ENCODE peak calls at places on chromosomes 6 and 20, in eight cellular contexts. One of them, this sample, is unnamed.
A peak's percentile ranks its signal among the peaks of the same experiment; 100 is the strongest.

GRCh38 chr6:103826209-103826608 is 1033.5 kb downstream of the HACE1 start:
- DNase-seq in CD8-positive, alpha-beta T cell: no peak
- DNase-seq in K562: no peak
- DNase-seq in GM12865: no peak
- DNase-seq in stomach: no peak
- DNase-seq in HepG2: no peak
- DNase-seq in activated B cell treated with CpG ODN at 0.5 μM for 24 hours: no peak
- DNase-seq in type B pancreatic cell: no peak
- DNase-seq in this sample: no peak

GRCh38 chr20:884983-885952 is 30.9 kb downstream of the ANGPT4 start:
- DNase-seq in CD8-positive, alpha-beta T cell: no peak
- DNase-seq in K562: no peak
- DNase-seq in GM12865: peak; percentile 5
- DNase-seq in stomach: no peak
- DNase-seq in HepG2: no peak
- DNase-seq in activated B cell treated with CpG ODN at 0.5 μM for 24 hours: no peak
- DNase-seq in type B pancreatic cell: no peak
- DNase-seq in this sample: peak; percentile 61

GRCh38 chr6:143677891-143678737 is at the start of gene PHACTR2:
- DNase-seq in CD8-positive, alpha-beta T cell: peak; percentile 40
- DNase-seq in K562: peak; percentile 92
- DNase-seq in GM12865: no peak
- DNase-seq in stomach: peak; percentile 72
- DNase-seq in HepG2: peak; percentile 76
- DNase-seq in activated B cell treated with CpG ODN at 0.5 μM for 24 hours: peak; percentile 28
- DNase-seq in type B pancreatic cell: peak; percentile 76
- DNase-seq in this sample: peak; percentile 45

GRCh38 chr20:35743693-35744491 is 1.8 kb upstream of the RBM39 start:
- DNase-seq in CD8-positive, alpha-beta T cell: no peak
- DNase-seq in K562: peak; percentile 34
- DNase-seq in GM12865: peak; percentile 62
- DNase-seq in stomach: no peak
- DNase-seq in HepG2: peak; percentile 79
- DNase-seq in activated B cell treated with CpG ODN at 0.5 μM for 24 hours: no peak
- DNase-seq in type B pancreatic cell: no peak
- DNase-seq in this sample: no peak

GRCh38 chr6:32825966-32826365 is 9.2 kb upstream of the HLA-DOB start:
- DNase-seq in CD8-positive, alpha-beta T cell: no peak
- DNase-seq in K562: no peak
- DNase-seq in GM12865: no peak
- DNase-seq in stomach: no peak
- DNase-seq in HepG2: peak; percentile 55
- DNase-seq in activated B cell treated with CpG ODN at 0.5 μM for 24 hours: no peak
- DNase-seq in type B pancreatic cell: no peak
- DNase-seq in this sample: no peak

GRCh38 chr6:168138436-168138835 is 59.4 kb upstream of the FRMD1 start:
- DNase-seq in CD8-positive, alpha-beta T cell: no peak
- DNase-seq in K562: no peak
- DNase-seq in GM12865: no peak
- DNase-seq in stomach: no peak
- DNase-seq in HepG2: no peak
- DNase-seq in activated B cell treated with CpG ODN at 0.5 μM for 24 hours: no peak
- DNase-seq in type B pancreatic cell: no peak
- DNase-seq in this sample: no peak

GRCh38 chr6:81655696-81656095 is 96.8 kb downstream of the TENT5A start:
- DNase-seq in CD8-positive, alpha-beta T cell: no peak
- DNase-seq in K562: no peak
- DNase-seq in GM12865: no peak
- DNase-seq in stomach: no peak
- DNase-seq in HepG2: no peak
- DNase-seq in activated B cell treated with CpG ODN at 0.5 μM for 24 hours: no peak
- DNase-seq in type B pancreatic cell: no peak
- DNase-seq in this sample: no peak

GRCh38 chr6:21846541-21847451 is 253.2 kb downstream of the SOX4 start:
- DNase-seq in CD8-positive, alpha-beta T cell: no peak
- DNase-seq in K562: no peak
- DNase-seq in GM12865: peak; percentile 56
- DNase-seq in stomach: no peak
- DNase-seq in HepG2: peak; percentile 25
- DNase-seq in activated B cell treated with CpG ODN at 0.5 μM for 24 hours: no peak
- DNase-seq in type B pancreatic cell: no peak
- DNase-seq in this sample: no peak

GRCh38 chr20:49593441-49594142 is 25.7 kb upstream of the PTGIS start:
- DNase-seq in CD8-positive, alpha-beta T cell: no peak
- DNase-seq in K562: no peak
- DNase-seq in GM12865: no peak
- DNase-seq in stomach: no peak
- DNase-seq in HepG2: no peak
- DNase-seq in activated B cell treated with CpG ODN at 0.5 μM for 24 hours: no peak
- DNase-seq in type B pancreatic cell: no peak
- DNase-seq in this sample: no peak

GRCh38 chr6:2986722-2987196 is 12.9 kb upstream of the NQO2 start:
- DNase-seq in CD8-positive, alpha-beta T cell: no peak
- DNase-seq in K562: no peak
- DNase-seq in GM12865: no peak
- DNase-seq in stomach: no peak
- DNase-seq in HepG2: no peak
- DNase-seq in activated B cell treated with CpG ODN at 0.5 μM for 24 hours: no peak
- DNase-seq in type B pancreatic cell: no peak
- DNase-seq in this sample: no peak

GRCh38 chr6:100461920-100462295 is 2.8 kb downstream of the SIM1 start:
- DNase-seq in CD8-positive, alpha-beta T cell: no peak
- DNase-seq in K562: no peak
- DNase-seq in GM12865: peak; percentile 43
- DNase-seq in stomach: no peak
- DNase-seq in HepG2: no peak
- DNase-seq in activated B cell treated with CpG ODN at 0.5 μM for 24 hours: no peak
- DNase-seq in type B pancreatic cell: no peak
- DNase-seq in this sample: no peak

GRCh38 chr20:32614303-32614702 is 29.2 kb upstream of the NOL4L start:
- DNase-seq in CD8-positive, alpha-beta T cell: no peak
- DNase-seq in K562: no peak
- DNase-seq in GM12865: no peak
- DNase-seq in stomach: no peak
- DNase-seq in HepG2: no peak
- DNase-seq in activated B cell treated with CpG ODN at 0.5 μM for 24 hours: no peak
- DNase-seq in type B pancreatic cell: no peak
- DNase-seq in this sample: no peak

GRCh38 chr6:155315516-155315871 is 1.2 kb upstream of the TFB1M start:
- DNase-seq in CD8-positive, alpha-beta T cell: no peak
- DNase-seq in K562: no peak
- DNase-seq in GM12865: no peak
- DNase-seq in stomach: no peak
- DNase-seq in HepG2: peak; percentile 71
- DNase-seq in activated B cell treated with CpG ODN at 0.5 μM for 24 hours: no peak
- DNase-seq in type B pancreatic cell: no peak
- DNase-seq in this sample: no peak

GRCh38 chr20:37529214-37529967 is 1.7 kb upstream of the BLCAP start:
- DNase-seq in CD8-positive, alpha-beta T cell: no peak
- DNase-seq in K562: no peak
- DNase-seq in GM12865: no peak
- DNase-seq in stomach: no peak
- DNase-seq in HepG2: peak; percentile 44
- DNase-seq in activated B cell treated with CpG ODN at 0.5 μM for 24 hours: no peak
- DNase-seq in type B pancreatic cell: peak; percentile 24
- DNase-seq in this sample: no peak

GRCh38 chr20:6708010-6708409 is 59.5 kb upstream of the BMP2 start:
- DNase-seq in CD8-positive, alpha-beta T cell: no peak
- DNase-seq in K562: no peak
- DNase-seq in GM12865: no peak
- DNase-seq in stomach: peak; percentile 85
- DNase-seq in HepG2: no peak
- DNase-seq in activated B cell treated with CpG ODN at 0.5 μM for 24 hours: no peak
- DNase-seq in type B pancreatic cell: no peak
- DNase-seq in this sample: no peak

GRCh38 chr20:37816003-37816402 is 86.9 kb upstream of the VSTM2L start:
- DNase-seq in CD8-positive, alpha-beta T cell: no peak
- DNase-seq in K562: no peak
- DNase-seq in GM12865: no peak
- DNase-seq in stomach: no peak
- DNase-seq in HepG2: no peak
- DNase-seq in activated B cell treated with CpG ODN at 0.5 μM for 24 hours: no peak
- DNase-seq in type B pancreatic cell: no peak
- DNase-seq in this sample: no peak

GRCh38 chr6:108497883-108498282 is 62.8 kb upstream of the FOXO3 start:
- DNase-seq in CD8-positive, alpha-beta T cell: no peak
- DNase-seq in K562: peak; percentile 16
- DNase-seq in GM12865: peak; percentile 55
- DNase-seq in stomach: no peak
- DNase-seq in HepG2: peak; percentile 45
- DNase-seq in activated B cell treated with CpG ODN at 0.5 μM for 24 hours: no peak
- DNase-seq in type B pancreatic cell: no peak
- DNase-seq in this sample: no peak

GRCh38 chr6:134363323-134364039 is 45.6 kb upstream of the SGK1 start:
- DNase-seq in CD8-positive, alpha-beta T cell: no peak
- DNase-seq in K562: no peak
- DNase-seq in GM12865: no peak
- DNase-seq in stomach: no peak
- DNase-seq in HepG2: no peak
- DNase-seq in activated B cell treated with CpG ODN at 0.5 μM for 24 hours: no peak
- DNase-seq in type B pancreatic cell: no peak
- DNase-seq in this sample: no peak

GRCh38 chr6:96116674-96117073 is 100.9 kb downstream of the FUT9 start:
- DNase-seq in CD8-positive, alpha-beta T cell: no peak
- DNase-seq in K562: peak; percentile 3
- DNase-seq in GM12865: peak; percentile 17
- DNase-seq in stomach: no peak
- DNase-seq in HepG2: no peak
- DNase-seq in activated B cell treated with CpG ODN at 0.5 μM for 24 hours: no peak
- DNase-seq in type B pancreatic cell: no peak
- DNase-seq in this sample: no peak

GRCh38 chr6:169417101-169417500 is 163.5 kb upstream of the THBS2 start:
- DNase-seq in CD8-positive, alpha-beta T cell: no peak
- DNase-seq in K562: no peak
- DNase-seq in GM12865: no peak
- DNase-seq in stomach: no peak
- DNase-seq in HepG2: no peak
- DNase-seq in activated B cell treated with CpG ODN at 0.5 μM for 24 hours: no peak
- DNase-seq in type B pancreatic cell: no peak
- DNase-seq in this sample: no peak

GRCh38 chr6:169424821-169425240 is 171.2 kb upstream of the THBS2 start:
- DNase-seq in CD8-positive, alpha-beta T cell: no peak
- DNase-seq in K562: no peak
- DNase-seq in GM12865: no peak
- DNase-seq in stomach: no peak
- DNase-seq in HepG2: no peak
- DNase-seq in activated B cell treated with CpG ODN at 0.5 μM for 24 hours: no peak
- DNase-seq in type B pancreatic cell: no peak
- DNase-seq in this sample: no peak

GRCh38 chr6:169424149-169424804 is 170.6 kb upstream of the THBS2 start:
- DNase-seq in CD8-positive, alpha-beta T cell: no peak
- DNase-seq in K562: no peak
- DNase-seq in GM12865: no peak
- DNase-seq in stomach: no peak
- DNase-seq in HepG2: no peak
- DNase-seq in activated B cell treated with CpG ODN at 0.5 μM for 24 hours: no peak
- DNase-seq in type B pancreatic cell: no peak
- DNase-seq in this sample: no peak

GRCh38 chr6:169421890-169422289 is 168.2 kb upstream of the THBS2 start:
- DNase-seq in CD8-positive, alpha-beta T cell: no peak
- DNase-seq in K562: no peak
- DNase-seq in GM12865: no peak
- DNase-seq in stomach: no peak
- DNase-seq in HepG2: no peak
- DNase-seq in activated B cell treated with CpG ODN at 0.5 μM for 24 hours: no peak
- DNase-seq in type B pancreatic cell: no peak
- DNase-seq in this sample: no peak

GRCh38 chr6:169420912-169421543 is 167.4 kb upstream of the THBS2 start:
- DNase-seq in CD8-positive, alpha-beta T cell: no peak
- DNase-seq in K562: peak; percentile 64
- DNase-seq in GM12865: peak; percentile 19
- DNase-seq in stomach: peak; percentile 59
- DNase-seq in HepG2: peak; percentile 22
- DNase-seq in activated B cell treated with CpG ODN at 0.5 μM for 24 hours: no peak
- DNase-seq in type B pancreatic cell: no peak
- DNase-seq in this sample: no peak
- TF ChIP-seq CTCF in CD8-positive, alpha-beta T cell: peak; percentile 32
- TF ChIP-seq CTCF in K562: peak; percentile 70
- TF ChIP-seq CTCF in GM12865: peak; percentile 25
- TF ChIP-seq CTCF in stomach: peak; percentile 15
- TF ChIP-seq CTCF in HepG2: peak; percentile 62
- TF ChIP-seq CTCF in activated B cell treated with CpG ODN at 0.5 μM for 24 hours: no peak
- TF ChIP-seq CTCF in type B pancreatic cell: peak; percentile 79
- TF ChIP-seq CTCF in this sample: peak; percentile 69

GRCh38 chr6:125124250-125124777 is 29.3 kb upstream of the TPD52L1 start:
- DNase-seq in CD8-positive, alpha-beta T cell: no peak
- DNase-seq in K562: no peak
- DNase-seq in GM12865: no peak
- DNase-seq in stomach: no peak
- DNase-seq in HepG2: peak; percentile 17
- DNase-seq in activated B cell treated with CpG ODN at 0.5 μM for 24 hours: no peak
- DNase-seq in type B pancreatic cell: no peak
- DNase-seq in this sample: no peak

GRCh38 chr6:125120054-125120590 is 33.5 kb upstream of the TPD52L1 start:
- DNase-seq in CD8-positive, alpha-beta T cell: no peak
- DNase-seq in K562: no peak
- DNase-seq in GM12865: no peak
- DNase-seq in stomach: no peak
- DNase-seq in HepG2: no peak
- DNase-seq in activated B cell treated with CpG ODN at 0.5 μM for 24 hours: no peak
- DNase-seq in type B pancreatic cell: no peak
- DNase-seq in this sample: no peak

GRCh38 chr6:125123051-125123450 is 30.5 kb upstream of the TPD52L1 start:
- DNase-seq in CD8-positive, alpha-beta T cell: no peak
- DNase-seq in K562: no peak
- DNase-seq in GM12865: no peak
- DNase-seq in stomach: no peak
- DNase-seq in HepG2: no peak
- DNase-seq in activated B cell treated with CpG ODN at 0.5 μM for 24 hours: no peak
- DNase-seq in type B pancreatic cell: no peak
- DNase-seq in this sample: no peak

GRCh38 chr6:125123468-125124249 is 29.9 kb upstream of the TPD52L1 start:
- DNase-seq in CD8-positive, alpha-beta T cell: no peak
- DNase-seq in K562: no peak
- DNase-seq in GM12865: no peak
- DNase-seq in stomach: no peak
- DNase-seq in HepG2: no peak
- DNase-seq in activated B cell treated with CpG ODN at 0.5 μM for 24 hours: no peak
- DNase-seq in type B pancreatic cell: no peak
- DNase-seq in this sample: no peak

GRCh38 chr6:125121894-125122293 is 31.7 kb upstream of the TPD52L1 start:
- DNase-seq in CD8-positive, alpha-beta T cell: no peak
- DNase-seq in K562: no peak
- DNase-seq in GM12865: no peak
- DNase-seq in stomach: no peak
- DNase-seq in HepG2: no peak
- DNase-seq in activated B cell treated with CpG ODN at 0.5 μM for 24 hours: no peak
- DNase-seq in type B pancreatic cell: no peak
- DNase-seq in this sample: no peak
- TF ChIP-seq CTCF in CD8-positive, alpha-beta T cell: no peak
- TF ChIP-seq CTCF in K562: no peak
- TF ChIP-seq CTCF in GM12865: no peak
- TF ChIP-seq CTCF in stomach: no peak
- TF ChIP-seq CTCF in HepG2: no peak
- TF ChIP-seq CTCF in activated B cell treated with CpG ODN at 0.5 μM for 24 hours: no peak
- TF ChIP-seq CTCF in type B pancreatic cell: no peak
- TF ChIP-seq CTCF in this sample: no peak

GRCh38 chr6:101956961-101957360 is 563.5 kb downstream of the GRIK2 start:
- DNase-seq in CD8-positive, alpha-beta T cell: no peak
- DNase-seq in K562: no peak
- DNase-seq in GM12865: no peak
- DNase-seq in stomach: no peak
- DNase-seq in HepG2: no peak
- DNase-seq in activated B cell treated with CpG ODN at 0.5 μM for 24 hours: no peak
- DNase-seq in type B pancreatic cell: no peak
- DNase-seq in this sample: no peak
- TF ChIP-seq CTCF in CD8-positive, alpha-beta T cell: no peak
- TF ChIP-seq CTCF in K562: no peak
- TF ChIP-seq CTCF in GM12865: no peak
- TF ChIP-seq CTCF in stomach: no peak
- TF ChIP-seq CTCF in HepG2: no peak
- TF ChIP-seq CTCF in activated B cell treated with CpG ODN at 0.5 μM for 24 hours: no peak
- TF ChIP-seq CTCF in type B pancreatic cell: no peak
- TF ChIP-seq CTCF in this sample: no peak

GRCh38 chr20:46089338-46090094 is at the start of gene NCOA5:
- DNase-seq in CD8-positive, alpha-beta T cell: peak; percentile 90
- DNase-seq in K562: peak; percentile 96
- DNase-seq in GM12865: peak; percentile 98
- DNase-seq in stomach: peak; percentile 95
- DNase-seq in HepG2: peak; percentile 95
- DNase-seq in activated B cell treated with CpG ODN at 0.5 μM for 24 hours: peak; percentile 93
- DNase-seq in type B pancreatic cell: peak; percentile 96
- DNase-seq in this sample: peak; percentile 92
- TF ChIP-seq CTCF in CD8-positive, alpha-beta T cell: no peak
- TF ChIP-seq CTCF in K562: peak; percentile 46
- TF ChIP-seq CTCF in GM12865: peak; percentile 23
- TF ChIP-seq CTCF in stomach: no peak
- TF ChIP-seq CTCF in HepG2: peak; percentile 91
- TF ChIP-seq CTCF in activated B cell treated with CpG ODN at 0.5 μM for 24 hours: no peak
- TF ChIP-seq CTCF in type B pancreatic cell: no peak
- TF ChIP-seq CTCF in this sample: no peak